ENCODE peak calls at places on chromosomes 7 and 10, in nine cellular contexts. G, P, M, W, O, U, V, B and R are unnamed samples.

GRCh38 chr7:117807688-117808087 is 65.6 kb downstream of the CTTNBP2 start:
- DNase-seq in O (no peak), U (no peak), P (no peak), B (no peak), G (peak; percentile 57), V (no peak), M (no peak), W (no peak), R (no peak)

GRCh38 chr7:116138202-116138801 is 72.0 kb upstream of the TES start:
- DNase-seq in G (peak; percentile 74), P (peak; percentile 76), U (peak; percentile 49), B (peak; percentile 85), O (peak; percentile 33), M (peak; percentile 63), V (no peak), W (peak; percentile 83), R (no peak)

GRCh38 chr10:34908472-34908871 is 93.4 kb upstream of the PARD3 start:
- DNase-seq in V (no peak), O (no peak), W (no peak), P (no peak), G (no peak), U (no peak), B (peak; percentile 16), M (no peak), R (no peak)

GRCh38 chr7:118220583-118220982 is 3.9 kb upstream of the ANKRD7 start:
- DNase-seq in W (no peak), U (no peak), V (no peak), G (no peak), O (no peak), P (no peak), M (no peak), B (no peak), R (no peak)

GRCh38 chr7:1192171-1192676 is 32.2 kb upstream of the ZFAND2A start:
- DNase-seq in G (no peak), V (no peak), P (peak; percentile 98), M (peak; percentile 99), B (peak; percentile 93), O (peak; percentile 27), W (peak; percentile 96), U (no peak), R (no peak)

GRCh38 chr10:109998513-109998912 is 9.3 kb upstream of the ADD3 start:
- DNase-seq in O (no peak), V (no peak), G (no peak), W (no peak), M (no peak), P (no peak), B (no peak), U (no peak), R (no peak)

GRCh38 chr7:135236727-135237126 is 3.1 kb downstream of the STRA8 start:
- DNase-seq in U (no peak), M (peak; percentile 62), V (no peak), B (no peak), W (no peak), O (no peak), G (no peak), P (no peak), R (no peak)

GRCh38 chr10:21751341-21752310 is 217.6 kb downstream of the MLLT10 start:
- DNase-seq in U (no peak), P (no peak), O (no peak), V (no peak), W (no peak), G (no peak), B (no peak), M (no peak), R (no peak)

GRCh38 chr10:79078367-79079073 is 9.8 kb downstream of the ZMIZ1 start:
- DNase-seq in P (peak; percentile 31), V (no peak), W (no peak), U (no peak), M (no peak), B (no peak), G (no peak), O (no peak), R (no peak)

GRCh38 chr10:112532053-112532658 is 85.1 kb downstream of the VTI1A start:
- DNase-seq in O (no peak), G (no peak), B (peak; percentile 76), M (peak; percentile 36), W (no peak), P (no peak), U (no peak), V (no peak), R (no peak)

GRCh38 chr10:4082851-4083250 is 297.8 kb upstream of the KLF6 start:
- DNase-seq in V (no peak), M (no peak), O (no peak), G (no peak), W (peak; percentile 71), B (peak; percentile 47), P (no peak), U (no peak), R (no peak)

GRCh38 chr7:29825750-29826529 is 19.6 kb downstream of the WIPF3 start:
- DNase-seq in V (no peak), M (no peak), G (no peak), O (no peak), B (no peak), W (no peak), P (peak; percentile 77), U (no peak), R (no peak)

GRCh38 chr7:45593121-45593541 is 19.0 kb downstream of the ADCY1 start:
- DNase-seq in B (no peak), M (no peak), O (no peak), P (no peak), U (no peak), V (no peak), G (no peak), W (no peak), R (peak; percentile 18)

GRCh38 chr10:60778214-60778977 is at the start of gene CDK1:
- DNase-seq in W (peak; percentile 99), U (peak; percentile 95), P (peak; percentile 95), B (peak; percentile 99), V (peak; percentile 93), G (peak; percentile 98), M (peak; percentile 98), O (peak; percentile 99), R (peak; percentile 90)

GRCh38 chr7:108246227-108246837 is 116.2 kb upstream of the LAMB4 start:
- DNase-seq in W (peak; percentile 96), O (no peak), U (no peak), G (peak; percentile 13), M (peak; percentile 53), V (no peak), B (peak; percentile 94), P (peak; percentile 84), R (no peak)

GRCh38 chr7:24573008-24573553 is at the start of gene PALS2:
- DNase-seq in U (peak; percentile 76), G (peak; percentile 59), O (peak; percentile 58), V (peak; percentile 75), W (peak; percentile 71), M (peak; percentile 89), P (peak; percentile 88), B (peak; percentile 67), R (peak; percentile 64)

GRCh38 chr10:29681700-29682444 is 47.1 kb upstream of the SVIL start:
- DNase-seq in P (no peak), U (no peak), O (no peak), M (peak; percentile 96), G (no peak), W (no peak), V (no peak), B (no peak), R (no peak)

GRCh38 chr7:101169838-101170531 is 4.6 kb upstream of the VGF start:
- DNase-seq in G (no peak), U (peak; percentile 70), V (peak; percentile 76), W (peak; percentile 67), B (peak; percentile 53), O (no peak), M (peak; percentile 76), P (peak; percentile 62), R (peak; percentile 91)

GRCh38 chr7:29853072-29853471 is 46.8 kb downstream of the WIPF3 start:
- DNase-seq in B (no peak), M (no peak), G (no peak), V (no peak), O (no peak), W (no peak), P (no peak), U (no peak), R (no peak)

GRCh38 chr7:111210996-111211395 is 120.1 kb downstream of the LRRN3 start:
- DNase-seq in M (no peak), V (no peak), U (no peak), B (peak; percentile 31), O (no peak), G (no peak), W (peak; percentile 66), P (no peak), R (no peak)

GRCh38 chr10:52191049-52191448 is 123.0 kb upstream of the DKK1 start:
- DNase-seq in U (no peak), G (no peak), P (no peak), M (no peak), V (no peak), B (no peak), W (no peak), O (no peak), R (no peak)